ENCODE peak calls at places on chromosomes 2 and 18, in four cellular contexts. U is stomach, W is NB4, V is GM12865. N is an unnamed sample.

GRCh38 chr2:131521961-131522781 is 5.5 kb upstream of the CCDC74A start:
- DNase-seq in U (no peak), W (no peak), V (no peak), N (no peak)

GRCh38 chr18:63588869-63589268 is 1.7 kb downstream of the SERPINB13 start:
- DNase-seq in U (no peak), W (peak; percentile 44), V (no peak), N (no peak)

GRCh38 chr2:152513681-152514080 is 178.7 kb downstream of the FMNL2 start:
- DNase-seq in U (no peak), W (no peak), V (no peak), N (no peak)

GRCh38 chr18:66077066-66077465 is 326.3 kb downstream of the CDH7 start:
- DNase-seq in U (no peak), W (no peak), V (no peak), N (no peak)

GRCh38 chr18:11040823-11041712 is 108.3 kb downstream of the PIEZO2 start:
- DNase-seq in U (no peak), W (peak; percentile 39), V (peak; percentile 72), N (no peak)

GRCh38 chr2:124369181-124369580 is 344.1 kb downstream of the CNTNAP5 start:
- DNase-seq in U (no peak), W (no peak), V (no peak), N (no peak)

GRCh38 chr18:62131305-62131909 is 55.4 kb downstream of the PIGN start:
- DNase-seq in U (peak; percentile 51), W (peak; percentile 68), V (peak; percentile 73), N (no peak)

GRCh38 chr2:152861349-152861942 is 143.0 kb downstream of the ARL6IP6 start:
- DNase-seq in U (peak; percentile 27), W (peak; percentile 54), V (peak; percentile 37), N (no peak)

GRCh38 chr2:69305712-69306611 is 81.1 kb downstream of the GFPT1 start:
- DNase-seq in U (no peak), W (peak; percentile 28), V (no peak), N (no peak)

GRCh38 chr18:77702686-77703085 is 453.0 kb downstream of the GALR1 start:
- DNase-seq in U (no peak), W (peak; percentile 53), V (peak; percentile 18), N (no peak)

GRCh38 chr18:6746386-6746960 is 17.0 kb downstream of the ARHGAP28 start:
- DNase-seq in U (no peak), W (no peak), V (no peak), N (no peak)

GRCh38 chr2:74812787-74813200 is 21.1 kb upstream of the HK2 start:
- DNase-seq in U (no peak), W (no peak), V (no peak), N (no peak)

GRCh38 chr18:69898241-69898861 is 49.3 kb downstream of the CD226 start:
- DNase-seq in U (no peak), W (peak; percentile 48), V (peak; percentile 59), N (no peak)

GRCh38 chr2:68187329-68187728 is 29.6 kb downstream of the PNO1 start:
- DNase-seq in U (no peak), W (no peak), V (no peak), N (no peak)

GRCh38 chr2:5690231-5690630 is 2.0 kb upstream of the SOX11 start:
- DNase-seq in U (no peak), W (no peak), V (no peak), N (no peak)

GRCh38 chr2:156565066-156565710 is 129.0 kb downstream of the GPD2 start:
- DNase-seq in U (no peak), W (no peak), V (no peak), N (no peak)

GRCh38 chr2:99458529-99458928 is 31.3 kb downstream of the REV1 start:
- DNase-seq in U (no peak), W (no peak), V (no peak), N (no peak)

GRCh38 chr18:52907942-52908341 is 567.9 kb downstream of the DCC start:
- DNase-seq in U (no peak), W (no peak), V (no peak), N (no peak)

GRCh38 chr2:109108740-109109139 is 20.3 kb upstream of the SH3RF3 start:
- DNase-seq in U (no peak), W (no peak), V (no peak), N (no peak)

GRCh38 chr2:29688429-29688828 is 233.0 kb downstream of the ALK start:
- DNase-seq in U (no peak), W (no peak), V (no peak), N (no peak)

GRCh38 chr2:16861154-16861929 is 195.7 kb upstream of the CYRIA start:
- DNase-seq in U (no peak), W (peak; percentile 59), V (no peak), N (no peak)

GRCh38 chr2:15205562-15205961 is 355.6 kb downstream of the NBAS start:
- DNase-seq in U (no peak), W (peak; percentile 57), V (no peak), N (no peak)

GRCh38 chr2:189086710-189087109 is 92.9 kb downstream of the COL5A2 start:
- DNase-seq in U (no peak), W (no peak), V (no peak), N (no peak)

GRCh38 chr2:16785072-16785638 is 119.5 kb upstream of the CYRIA start:
- DNase-seq in U (no peak), W (no peak), V (no peak), N (no peak)

GRCh38 chr18:58321986-58322385 is 278.0 kb downstream of the NEDD4L start:
- DNase-seq in U (peak; percentile 67), W (peak; percentile 60), V (peak; percentile 71), N (no peak)

GRCh38 chr2:75920721-75921551 is 210.2 kb upstream of the GCFC2 start:
- DNase-seq in U (no peak), W (no peak), V (no peak), N (no peak)

GRCh38 chr2:19228092-19228670 is 130.2 kb downstream of the OSR1 start:
- DNase-seq in U (no peak), W (no peak), V (no peak), N (no peak)

GRCh38 chr2:48356701-48357322 is 173.1 kb upstream of the STON1 start:
- DNase-seq in U (no peak), W (peak; percentile 73), V (peak; percentile 64), N (no peak)

GRCh38 chr18:41351430-41351829 is 603.6 kb upstream of the PIK3C3 start:
- DNase-seq in U (no peak), W (no peak), V (no peak), N (no peak)

GRCh38 chr2:71992036-71992435 is 155.6 kb downstream of the CYP26B1 start:
- DNase-seq in U (no peak), W (peak; percentile 26), V (no peak), N (no peak)

GRCh38 chr2:134122610-134123009 is 131.3 kb upstream of the MGAT5 start:
- DNase-seq in U (no peak), W (no peak), V (no peak), N (no peak)
- TF ChIP-seq CTCF in U (peak; percentile 17), W (no peak), V (no peak), N (no peak)

DNA sequence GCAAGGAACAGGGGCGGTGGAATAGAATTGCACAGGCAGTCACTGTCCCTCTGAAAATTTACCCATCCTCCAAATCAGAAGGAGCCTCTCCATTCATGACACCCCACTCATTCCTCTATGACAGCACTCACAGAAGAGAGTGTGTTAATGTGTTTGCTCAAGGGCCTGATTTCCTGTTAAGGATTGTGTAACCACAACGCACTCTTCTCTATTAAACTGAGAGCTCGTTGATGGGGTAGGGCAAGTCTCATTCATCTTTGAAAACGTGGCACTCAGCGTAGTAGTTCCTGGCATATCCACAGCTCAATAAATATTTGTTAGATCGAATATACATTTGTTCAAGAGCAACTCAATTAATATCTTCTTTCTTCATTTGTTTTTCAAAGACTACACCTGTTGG is 106.4 kb downstream of the VAPA start:
- DNase-seq in U (no peak), W (peak; percentile 71), V (no peak), N (no peak)
- TF ChIP-seq CTCF in U (no peak), W (no peak), V (no peak), N (no peak)

DNA sequence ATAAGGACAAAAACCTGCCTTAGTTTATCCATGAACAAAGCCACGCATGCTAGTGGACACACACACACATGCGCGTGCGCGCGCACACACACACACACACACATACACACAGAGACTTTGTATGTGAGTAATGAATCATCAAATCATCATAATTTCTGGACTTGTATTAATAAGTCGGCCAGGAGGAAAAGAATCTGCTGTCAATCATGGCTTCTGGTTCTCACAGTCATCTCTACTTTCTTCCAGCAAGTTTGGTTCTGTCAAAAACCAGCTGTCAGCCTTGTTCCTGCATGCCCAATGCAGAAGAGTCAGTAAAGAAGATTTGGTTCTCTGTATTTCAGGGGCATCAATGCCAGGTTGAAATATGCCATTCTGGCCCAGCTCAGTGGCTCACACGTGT is 1.1 kb upstream of the TTR start:
- DNase-seq in U (no peak), W (no peak), V (no peak), N (no peak)
- TF ChIP-seq CTCF in U (no peak), W (no peak), V (no peak), N (no peak)

GRCh38 chr2:65030933-65031332 is 25.3 kb upstream of the CEP68 start:
- DNase-seq in U (no peak), W (no peak), V (no peak), N (no peak)

GRCh38 chr2:65032016-65032975 is 23.9 kb upstream of the CEP68 start:
- DNase-seq in U (no peak), W (no peak), V (peak; percentile 33), N (no peak)

GRCh38 chr2:65035544-65035943 is 20.7 kb upstream of the CEP68 start:
- DNase-seq in U (no peak), W (no peak), V (no peak), N (no peak)

GRCh38 chr2:65031341-65032015 is 24.7 kb upstream of the CEP68 start:
- DNase-seq in U (peak; percentile 52), W (peak; percentile 88), V (peak; percentile 65), N (no peak)

GRCh38 chr2:65033178-65033577 is 23.0 kb upstream of the CEP68 start:
- DNase-seq in U (no peak), W (peak; percentile 83), V (peak; percentile 56), N (no peak)
- TF ChIP-seq CTCF in U (no peak), W (peak; percentile 24), V (peak; percentile 16), N (peak; percentile 75)

DNA sequence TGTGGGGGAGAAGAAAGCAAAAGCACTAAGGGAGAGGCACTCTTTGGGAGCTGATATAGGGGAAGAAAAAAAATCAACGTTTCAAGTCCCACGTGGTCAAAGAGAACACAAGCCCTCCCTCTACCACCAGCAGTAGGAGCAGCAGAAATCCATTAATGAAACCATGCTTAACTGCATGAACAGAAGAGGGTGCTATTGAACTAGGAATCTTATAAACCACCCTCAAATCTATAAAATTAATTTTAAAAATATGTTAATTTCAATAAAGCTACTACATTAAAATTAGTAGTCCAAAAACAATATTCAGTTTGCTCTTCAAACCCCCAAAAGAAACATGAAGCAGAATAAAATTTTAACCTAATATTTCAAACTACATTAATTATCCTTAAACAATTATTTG is 147.8 kb downstream of the TMEM18 start:
- DNase-seq in U (no peak), W (peak; percentile 64), V (no peak), N (no peak)
- TF ChIP-seq CTCF in U (peak; percentile 18), W (peak; percentile 33), V (peak; percentile 8), N (peak; percentile 81)

DNA sequence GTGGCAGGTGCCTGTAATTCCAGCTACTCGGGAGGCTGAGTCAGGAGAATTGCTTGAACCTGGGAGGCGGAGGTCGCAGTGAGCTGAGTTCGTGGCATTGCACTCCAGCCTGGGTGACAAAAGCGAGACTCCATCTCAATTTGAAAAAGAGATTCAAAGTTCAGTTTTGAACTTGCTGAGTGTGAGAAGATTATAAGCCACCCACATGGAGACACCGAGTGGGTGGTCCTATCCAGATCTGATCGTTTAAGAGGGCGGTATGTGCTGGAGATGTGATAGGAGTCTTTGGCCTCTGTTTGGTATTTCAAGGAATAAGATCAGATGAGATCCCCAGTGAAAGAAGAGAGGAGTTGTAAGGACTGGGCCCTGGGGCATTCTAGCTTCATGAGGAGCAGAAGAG is 25.6 kb downstream of the RNF144A start:
- DNase-seq in U (no peak), W (no peak), V (no peak), N (no peak)
- TF ChIP-seq CTCF in U (no peak), W (no peak), V (no peak), N (no peak)

N was measured in chondrocyte.